ENCODE peak calls at places on chromosomes 13 and 19, in five cellular contexts. K is GM23248; L is occipital lobe; M is activated CD4-positive, alpha-beta T cell treated with anti-CD3 and anti-CD28 coated beads, Interleukin-2, amount 10 ng/mL, durations not matched to agents 7 days and 5 days; R is substantia nigra. S is an unnamed sample.

GRCh38 chr13:73462241-73462640 is 403.4 kb downstream of the KLF5 start:
- DNase-seq in K (peak), L (no peak), M (no peak), R (no peak), S (no peak)

GRCh38 chr13:40582531-40582930 is 83.9 kb downstream of the FOXO1 start:
- DNase-seq in K (no peak), L (no peak), M (no peak), R (no peak), S (no peak)

GRCh38 chr19:54257116-54257480 is at the start of gene LILRB5:
- DNase-seq in K (no peak), L (no peak), M (no peak), R (no peak), S (peak)

GRCh38 chr19:3625996-3626472 is 556 bp downstream of the CACTIN start:
- DNase-seq in K (peak), L (no peak), M (no peak), R (no peak), S (no peak)

GRCh38 chr19:43148233-43148632 is 38.1 kb downstream of the PSG5 start:
- DNase-seq in K (peak), L (no peak), M (no peak), R (no peak), S (no peak)

GRCh38 chr19:39833464-39834286 is at the start of gene DYRK1B:
- DNase-seq in K (peak), L (peak), M (peak), R (peak), S (peak)

GRCh38 chr19:18205180-18205915 is 1.5 kb upstream of the RAB3A start:
- DNase-seq in K (peak), L (peak), M (peak), R (peak), S (peak)

GRCh38 chr19:21233691-21234090 is 91.9 kb downstream of the ZNF431 start:
- DNase-seq in K (no peak), L (no peak), M (no peak), R (no peak), S (no peak)

GRCh38 chr13:50912851-50913250 is 3.3 kb downstream of the RNASEH2B start:
- DNase-seq in K (no peak), L (no peak), M (no peak), R (no peak), S (no peak)

GRCh38 chr13:29174093-29174492 is 354.0 kb downstream of the MTUS2 start:
- DNase-seq in K (no peak), L (no peak), M (no peak), R (no peak), S (no peak)

GRCh38 chr13:113564331-113565023 is 20.1 kb upstream of the TFDP1 start:
- DNase-seq in K (no peak), L (no peak), M (peak), R (no peak), S (peak)

GRCh38 chr19:47156861-47157454 is 26.3 kb downstream of the SAE1 start:
- DNase-seq in K (no peak), L (no peak), M (peak), R (no peak), S (no peak)

GRCh38 chr13:110183925-110184324 is 123.0 kb downstream of the COL4A1 start:
- DNase-seq in K (peak), L (no peak), M (no peak), R (no peak), S (no peak)

GRCh38 chr13:31072041-31072440 is 89.7 kb downstream of the HSPH1 start:
- DNase-seq in K (peak), L (no peak), M (no peak), R (no peak), S (no peak)

GRCh38 chr13:57552441-57552840 is 79.1 kb upstream of the PCDH17 start:
- DNase-seq in K (no peak), L (no peak), M (no peak), R (no peak), S (no peak)

GRCh38 chr19:35013820-35014754 is 14.0 kb downstream of the GRAMD1A start:
- DNase-seq in K (no peak), L (no peak), M (peak), R (no peak), S (no peak)

GRCh38 chr13:110756268-110756667 is 42.8 kb downstream of the ING1 start:
- DNase-seq in K (peak), L (no peak), M (no peak), R (no peak), S (no peak)

GRCh38 chr19:18280247-18281081 is 958 bp downstream of the JUND start:
- DNase-seq in K (peak), L (peak), M (peak), R (no peak), S (peak)

GRCh38 chr19:39542198-39542597 is 2.2 kb upstream of the EID2 start:
- DNase-seq in K (no peak), L (no peak), M (no peak), R (no peak), S (no peak)

S was measured in lower leg skin.